ENCODE peak calls at places on chromosomes 12 and 14, in eight cellular contexts. One of them, this sample, is unnamed.

GRCh38 chr12:16939871-16940306 is 333.9 kb upstream of the LMO3 start:
- DNase-seq in cardiac muscle cell: peak; percentile 66
- DNase-seq in lung: peak; percentile 62
- DNase-seq in WERI-Rb-1: peak; percentile 81
- DNase-seq in GM12878: peak; percentile 26
- DNase-seq in breast epithelium: no peak
- DNase-seq in ovary: no peak
- DNase-seq in CD8-positive, alpha-beta T cell: no peak
- DNase-seq in this sample: peak; percentile 10

GRCh38 chr12:60106207-60106606 is 510.4 kb downstream of the SLC16A7 start:
- DNase-seq in lung: no peak
- DNase-seq in GM12878: no peak
- DNase-seq in ovary: no peak
- DNase-seq in WERI-Rb-1: no peak
- DNase-seq in cardiac muscle cell: no peak
- DNase-seq in breast epithelium: no peak
- DNase-seq in CD8-positive, alpha-beta T cell: no peak
- DNase-seq in this sample: no peak

GRCh38 chr14:52553002-52553670 is 500 bp downstream of the GPR137C start:
- DNase-seq in lung: no peak
- DNase-seq in breast epithelium: peak; percentile 17
- DNase-seq in ovary: peak; percentile 28
- DNase-seq in GM12878: no peak
- DNase-seq in cardiac muscle cell: peak; percentile 68
- DNase-seq in WERI-Rb-1: peak; percentile 36
- DNase-seq in CD8-positive, alpha-beta T cell: peak; percentile 32
- DNase-seq in this sample: peak; percentile 58

GRCh38 chr12:113919791-113920190 is 46.3 kb downstream of the RBM19 start:
- DNase-seq in ovary: no peak
- DNase-seq in cardiac muscle cell: no peak
- DNase-seq in lung: no peak
- DNase-seq in breast epithelium: no peak
- DNase-seq in GM12878: no peak
- DNase-seq in WERI-Rb-1: no peak
- DNase-seq in CD8-positive, alpha-beta T cell: no peak
- DNase-seq in this sample: no peak

GRCh38 chr14:102491786-102492522 is 17.6 kb downstream of the ANKRD9 start:
- DNase-seq in WERI-Rb-1: no peak
- DNase-seq in CD8-positive, alpha-beta T cell: no peak
- DNase-seq in breast epithelium: no peak
- DNase-seq in ovary: no peak
- DNase-seq in GM12878: no peak
- DNase-seq in lung: no peak
- DNase-seq in cardiac muscle cell: no peak
- DNase-seq in this sample: no peak

GRCh38 chr14:37142835-37143499 is 29.4 kb downstream of the SLC25A21 start:
- DNase-seq in GM12878: no peak
- DNase-seq in ovary: no peak
- DNase-seq in lung: no peak
- DNase-seq in breast epithelium: no peak
- DNase-seq in cardiac muscle cell: peak; percentile 33
- DNase-seq in WERI-Rb-1: no peak
- DNase-seq in CD8-positive, alpha-beta T cell: no peak
- DNase-seq in this sample: no peak

GRCh38 chr14:51302319-51303030 is 62.4 kb downstream of the TMX1 start:
- DNase-seq in WERI-Rb-1: no peak
- DNase-seq in lung: no peak
- DNase-seq in GM12878: no peak
- DNase-seq in ovary: no peak
- DNase-seq in CD8-positive, alpha-beta T cell: no peak
- DNase-seq in breast epithelium: no peak
- DNase-seq in cardiac muscle cell: no peak
- DNase-seq in this sample: no peak

GRCh38 chr14:35881280-35881679 is 55.1 kb downstream of the BRMS1L start:
- DNase-seq in breast epithelium: no peak
- DNase-seq in ovary: no peak
- DNase-seq in WERI-Rb-1: no peak
- DNase-seq in GM12878: no peak
- DNase-seq in lung: no peak
- DNase-seq in CD8-positive, alpha-beta T cell: no peak
- DNase-seq in cardiac muscle cell: no peak
- DNase-seq in this sample: no peak

GRCh38 chr14:63045612-63046320 is 508 bp upstream of the KCNH5 start:
- DNase-seq in cardiac muscle cell: peak; percentile 68
- DNase-seq in breast epithelium: no peak
- DNase-seq in CD8-positive, alpha-beta T cell: no peak
- DNase-seq in ovary: no peak
- DNase-seq in lung: no peak
- DNase-seq in GM12878: no peak
- DNase-seq in WERI-Rb-1: peak; percentile 86
- DNase-seq in this sample: no peak

GRCh38 chr14:63045234-63045611 is at the start of gene KCNH5:
- DNase-seq in WERI-Rb-1: peak; percentile 78
- DNase-seq in cardiac muscle cell: peak; percentile 90
- DNase-seq in lung: no peak
- DNase-seq in GM12878: no peak
- DNase-seq in CD8-positive, alpha-beta T cell: no peak
- DNase-seq in breast epithelium: no peak
- DNase-seq in ovary: no peak
- DNase-seq in this sample: peak; percentile 19

GRCh38 chr14:63039800-63040380 is 5.4 kb downstream of the KCNH5 start:
- DNase-seq in cardiac muscle cell: peak; percentile 68
- DNase-seq in breast epithelium: no peak
- DNase-seq in ovary: no peak
- DNase-seq in CD8-positive, alpha-beta T cell: no peak
- DNase-seq in lung: no peak
- DNase-seq in GM12878: no peak
- DNase-seq in WERI-Rb-1: no peak
- DNase-seq in this sample: no peak
- TF ChIP-seq CTCF in cardiac muscle cell: peak; percentile 31
- TF ChIP-seq CTCF in breast epithelium: no peak
- TF ChIP-seq CTCF in ovary: no peak
- TF ChIP-seq CTCF in CD8-positive, alpha-beta T cell: no peak
- TF ChIP-seq CTCF in lung: no peak
- TF ChIP-seq CTCF in GM12878: peak; percentile 17
- TF ChIP-seq CTCF in WERI-Rb-1: peak; percentile 49
- TF ChIP-seq CTCF in this sample: peak; percentile 21

DNA sequence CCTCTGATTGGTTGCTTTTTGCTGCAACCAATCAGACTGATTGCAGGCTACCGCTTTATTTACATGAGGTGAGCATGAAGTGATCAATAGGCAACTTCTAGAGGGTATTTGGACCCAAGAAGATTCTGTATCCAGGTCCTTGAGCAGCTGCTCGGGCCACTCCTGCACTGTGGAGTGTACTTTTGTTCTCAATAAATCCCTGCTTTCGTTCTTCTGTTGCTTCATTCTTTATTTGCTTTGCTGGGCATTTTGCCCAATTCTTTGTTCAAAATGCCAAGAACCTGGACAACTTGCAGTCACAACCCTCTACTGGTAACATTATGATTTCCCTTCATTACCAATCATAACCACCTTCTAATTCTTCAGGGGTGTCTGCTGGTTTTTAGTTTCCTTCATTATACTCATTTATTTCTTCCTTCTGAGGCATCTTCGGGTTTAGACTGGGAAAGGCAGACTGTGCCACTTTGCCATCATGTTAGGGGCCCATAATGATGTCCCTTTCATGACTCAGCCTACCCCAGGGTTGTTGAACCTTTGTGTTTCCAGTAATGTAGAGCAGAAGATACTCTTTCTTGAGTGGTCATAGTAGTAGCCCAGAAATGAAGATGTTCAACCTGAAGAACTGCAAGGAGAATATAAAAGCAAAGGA is 43.4 kb upstream of the LIMA1 start:
- DNase-seq in CD8-positive, alpha-beta T cell: no peak
- DNase-seq in GM12878: no peak
- DNase-seq in breast epithelium: no peak
- DNase-seq in lung: peak; percentile 61
- DNase-seq in cardiac muscle cell: no peak
- DNase-seq in ovary: no peak
- DNase-seq in WERI-Rb-1: no peak
- DNase-seq in this sample: no peak
- H3K4me3 ChIP-seq in CD8-positive, alpha-beta T cell: no peak overlapping the region
- H3K4me3 ChIP-seq in GM12878: no peak overlapping the region
- H3K4me3 ChIP-seq in breast epithelium: no peak overlapping the region
- H3K4me3 ChIP-seq in lung: no peak overlapping the region
- H3K4me3 ChIP-seq in cardiac muscle cell: no peak overlapping the region
- H3K4me3 ChIP-seq in ovary: no peak overlapping the region
- H3K4me3 ChIP-seq in WERI-Rb-1: no peak overlapping the region
- H3K4me3 ChIP-seq in this sample: no peak overlapping the region

GRCh38 chr12:55817352-55818139 is at the start of the genes ORMDL2 and SARNP:
- DNase-seq in CD8-positive, alpha-beta T cell: peak; percentile 88
- DNase-seq in cardiac muscle cell: peak; percentile 99
- DNase-seq in ovary: peak; percentile 97
- DNase-seq in lung: peak; percentile 99
- DNase-seq in breast epithelium: peak; percentile 100
- DNase-seq in WERI-Rb-1: peak; percentile 98
- DNase-seq in GM12878: peak; percentile 100
- DNase-seq in this sample: peak; percentile 91
- H3K36me3 ChIP-seq in CD8-positive, alpha-beta T cell: peaks cover 22% of the 10 kb centered on the region
- H3K36me3 ChIP-seq in cardiac muscle cell: peaks cover 34% of the 10 kb centered on the region
- H3K36me3 ChIP-seq in ovary: no peaks in the 10 kb centered on the region
- H3K36me3 ChIP-seq in lung: peaks cover 13% of the 10 kb centered on the region
- H3K36me3 ChIP-seq in breast epithelium: no peaks in the 10 kb centered on the region
- H3K36me3 ChIP-seq in WERI-Rb-1: peaks cover 73% of the 10 kb centered on the region
- H3K36me3 ChIP-seq in GM12878: peaks cover 5% of the 10 kb centered on the region
- H3K36me3 ChIP-seq in this sample: peaks cover 13% of the 10 kb centered on the region

GRCh38 chr12:132669166-132669879 is 17.8 kb downstream of the POLE start:
- DNase-seq in breast epithelium: no peak
- DNase-seq in GM12878: no peak
- DNase-seq in cardiac muscle cell: no peak
- DNase-seq in lung: no peak
- DNase-seq in CD8-positive, alpha-beta T cell: no peak
- DNase-seq in ovary: no peak
- DNase-seq in WERI-Rb-1: no peak
- DNase-seq in this sample: no peak

GRCh38 chr12:132673288-132674179 is 13.6 kb downstream of the POLE start:
- DNase-seq in GM12878: no peak
- DNase-seq in breast epithelium: no peak
- DNase-seq in ovary: no peak
- DNase-seq in WERI-Rb-1: no peak
- DNase-seq in cardiac muscle cell: no peak
- DNase-seq in CD8-positive, alpha-beta T cell: no peak
- DNase-seq in lung: no peak
- DNase-seq in this sample: no peak

GRCh38 chr12:132674561-132674960 is 12.6 kb downstream of the POLE start:
- DNase-seq in cardiac muscle cell: no peak
- DNase-seq in breast epithelium: no peak
- DNase-seq in lung: no peak
- DNase-seq in CD8-positive, alpha-beta T cell: no peak
- DNase-seq in ovary: no peak
- DNase-seq in WERI-Rb-1: no peak
- DNase-seq in GM12878: no peak
- DNase-seq in this sample: no peak

GRCh38 chr12:132672678-132673077 is 14.5 kb downstream of the POLE start:
- DNase-seq in GM12878: no peak
- DNase-seq in cardiac muscle cell: no peak
- DNase-seq in CD8-positive, alpha-beta T cell: no peak
- DNase-seq in ovary: no peak
- DNase-seq in breast epithelium: no peak
- DNase-seq in WERI-Rb-1: no peak
- DNase-seq in lung: no peak
- DNase-seq in this sample: no peak

GRCh38 chr12:132672116-132672515 is 15.0 kb downstream of the POLE start:
- DNase-seq in cardiac muscle cell: no peak
- DNase-seq in breast epithelium: no peak
- DNase-seq in ovary: no peak
- DNase-seq in GM12878: no peak
- DNase-seq in CD8-positive, alpha-beta T cell: no peak
- DNase-seq in WERI-Rb-1: no peak
- DNase-seq in lung: no peak
- DNase-seq in this sample: no peak
- TF ChIP-seq CTCF in cardiac muscle cell: no peak
- TF ChIP-seq CTCF in breast epithelium: no peak
- TF ChIP-seq CTCF in ovary: no peak
- TF ChIP-seq CTCF in GM12878: no peak
- TF ChIP-seq CTCF in CD8-positive, alpha-beta T cell: no peak
- TF ChIP-seq CTCF in WERI-Rb-1: no peak
- TF ChIP-seq CTCF in lung: no peak
- TF ChIP-seq CTCF in this sample: no peak

GRCh38 chr14:74945852-74946658 is 9.3 kb downstream of the PGF start:
- DNase-seq in WERI-Rb-1: peak; percentile 87
- DNase-seq in ovary: peak; percentile 68
- DNase-seq in GM12878: no peak
- DNase-seq in cardiac muscle cell: peak; percentile 82
- DNase-seq in breast epithelium: peak; percentile 56
- DNase-seq in CD8-positive, alpha-beta T cell: peak; percentile 60
- DNase-seq in lung: peak; percentile 77
- DNase-seq in this sample: no peak
- H3K4me3 ChIP-seq in WERI-Rb-1: no peak overlapping the region
- H3K4me3 ChIP-seq in ovary: no peak overlapping the region
- H3K4me3 ChIP-seq in GM12878: no peak overlapping the region
- H3K4me3 ChIP-seq in cardiac muscle cell: no peak overlapping the region
- H3K4me3 ChIP-seq in breast epithelium: peak overlapping the region; percentile 12
- H3K4me3 ChIP-seq in CD8-positive, alpha-beta T cell: no peak overlapping the region
- H3K4me3 ChIP-seq in lung: no peak overlapping the region
- H3K4me3 ChIP-seq in this sample: no peak overlapping the region

DNA sequence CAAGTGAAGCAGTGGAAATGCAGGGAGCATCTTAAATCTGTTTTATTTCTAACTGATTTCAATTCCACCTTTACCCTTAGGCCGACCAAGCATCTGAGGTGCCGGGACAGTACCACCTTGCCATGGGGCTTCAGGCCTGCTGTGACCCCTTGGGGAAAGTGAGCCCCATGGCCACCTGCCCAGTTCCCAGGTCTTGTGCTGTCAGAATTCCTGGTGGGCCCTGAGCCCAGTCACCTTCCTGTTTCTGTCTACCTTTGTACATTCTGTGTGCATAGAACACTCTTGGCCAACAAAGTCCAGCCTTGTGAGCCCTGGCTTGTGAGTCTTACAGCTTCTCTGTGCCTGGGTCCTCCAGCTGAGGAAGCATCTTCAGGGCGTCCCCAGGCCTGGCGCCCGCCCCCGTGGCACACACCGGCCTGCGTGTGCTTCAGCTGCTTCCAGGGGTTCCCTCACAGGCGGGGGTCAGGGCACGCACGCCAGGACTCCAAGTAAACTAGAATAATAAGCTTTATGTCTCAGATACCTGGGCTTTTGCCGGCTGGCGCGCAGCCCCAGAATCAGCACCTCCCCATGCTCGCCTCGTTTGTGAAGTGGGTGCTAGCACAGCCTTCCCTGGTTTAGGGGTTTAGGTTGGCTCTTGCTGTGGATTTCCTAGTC is 10.3 kb downstream of the ZFYVE21 start:
- DNase-seq in lung: no peak
- DNase-seq in GM12878: no peak
- DNase-seq in WERI-Rb-1: no peak
- DNase-seq in cardiac muscle cell: no peak
- DNase-seq in CD8-positive, alpha-beta T cell: no peak
- DNase-seq in breast epithelium: no peak
- DNase-seq in ovary: no peak
- DNase-seq in this sample: no peak
- H3K36me3 ChIP-seq in lung: no peaks in the 10 kb centered on the region
- H3K36me3 ChIP-seq in GM12878: peaks cover 7% of the 10 kb centered on the region
- H3K36me3 ChIP-seq in WERI-Rb-1: peaks cover 25% of the 10 kb centered on the region
- H3K36me3 ChIP-seq in cardiac muscle cell: peaks cover 6% of the 10 kb centered on the region
- H3K36me3 ChIP-seq in CD8-positive, alpha-beta T cell: peaks cover 8% of the 10 kb centered on the region
- H3K36me3 ChIP-seq in breast epithelium: no peaks in the 10 kb centered on the region
- H3K36me3 ChIP-seq in ovary: no peaks in the 10 kb centered on the region
- H3K36me3 ChIP-seq in this sample: peaks cover 5% of the 10 kb centered on the region

This sample was measured in GM06990.